ENCODE peak calls at places on chromosomes 11 and 22, in nine cellular contexts. K is NCI-H748 treated with DMSO at 0.1 percent for 48 hours; W is esophagus squamous epithelium; V is T follicular helper cell; U is stimulated activated CD4-positive, alpha-beta T cell treated with anti-CD3 and anti-CD28 coated beads, TNF-alpha, amount 100 ng/mL, for 48 hours; P is tibial artery; O is RPMI7951; H is ELR; E is EL. B is an unnamed sample.
A peak's percentile ranks its signal among the peaks of the same experiment; 100 is the strongest.

GRCh38 chr22:27603823-27604190 is 197.7 kb downstream of the MN1 start:
- DNase-seq in K (no peak), W (no peak), V (no peak), U (no peak), P (peak; percentile 62), O (peak; percentile 75), H (no peak), E (no peak), B (no peak)

GRCh38 chr22:39808087-39808486 is 85.5 kb downstream of the ENTHD1 start:
- DNase-seq in K (no peak), W (no peak), V (peak; percentile 6), U (peak; percentile 6), P (no peak), O (peak; percentile 14), H (peak; percentile 53), E (peak; percentile 32), B (no peak)

GRCh38 chr11:75582935-75583709 is 21.1 kb downstream of the SERPINH1 start:
- DNase-seq in K (peak; percentile 25), W (no peak), V (peak; percentile 12), U (peak; percentile 37), P (peak; percentile 59), O (peak; percentile 62), H (peak; percentile 76), E (peak; percentile 72), B (no peak)

GRCh38 chr11:104663190-104664140 is 234.8 kb downstream of the CASP12 start:
- DNase-seq in K (no peak), W (no peak), V (no peak), U (no peak), P (no peak), O (peak; percentile 12), H (peak; percentile 43), E (peak; percentile 25), B (no peak)

GRCh38 chr11:126686938-126687337 is 313.6 kb downstream of the KIRREL3 start:
- DNase-seq in K (no peak), W (no peak), V (no peak), U (no peak), P (no peak), O (no peak), H (no peak), E (no peak), B (no peak)

GRCh38 chr22:46450931-46451660 is 86.3 kb downstream of the CELSR1 start:
- DNase-seq in K (no peak), W (no peak), V (no peak), U (no peak), P (no peak), O (no peak), H (no peak), E (no peak), B (no peak)

GRCh38 chr11:45603930-45604682 is 61.3 kb downstream of the CHST1 start:
- DNase-seq in K (no peak), W (no peak), V (no peak), U (no peak), P (no peak), O (no peak), H (no peak), E (no peak), B (no peak)

GRCh38 chr11:69934861-69935494 is 115.8 kb upstream of the FGF3 start:
- DNase-seq in K (peak; percentile 8), W (no peak), V (no peak), U (no peak), P (no peak), O (peak; percentile 69), H (peak; percentile 36), E (peak; percentile 30), B (no peak)

GRCh38 chr11:108854366-108854765 is 189.5 kb downstream of the DDX10 start:
- DNase-seq in K (no peak), W (no peak), V (no peak), U (no peak), P (no peak), O (peak; percentile 16), H (no peak), E (no peak), B (no peak)

GRCh38 chr11:62069374-62069773 is 54.4 kb upstream of the INCENP start:
- DNase-seq in K (no peak), W (no peak), V (no peak), U (no peak), P (no peak), O (no peak), H (no peak), E (no peak), B (no peak)

GRCh38 chr11:110158317-110159200 is 65.4 kb downstream of the ZC3H12C start:
- DNase-seq in K (no peak), W (no peak), V (no peak), U (no peak), P (no peak), O (no peak), H (no peak), E (no peak), B (no peak)

GRCh38 chr11:9530020-9530628 is 43.3 kb upstream of the WEE1 start:
- DNase-seq in K (no peak), W (no peak), V (no peak), U (no peak), P (no peak), O (no peak), H (no peak), E (no peak), B (no peak)

GRCh38 chr22:41919357-41920224 is 4.7 kb upstream of the SHISA8 start:
- DNase-seq in K (no peak), W (no peak), V (no peak), U (no peak), P (no peak), O (peak; percentile 23), H (peak; percentile 45), E (peak; percentile 45), B (no peak)

GRCh38 chr11:95299078-95299611 is 68.1 kb upstream of the SESN3 start:
- DNase-seq in K (peak; percentile 47), W (no peak), V (no peak), U (no peak), P (no peak), O (peak; percentile 37), H (no peak), E (no peak), B (no peak)

GRCh38 chr11:130103296-130103814 is 33.7 kb downstream of the APLP2 start:
- DNase-seq in K (no peak), W (no peak), V (no peak), U (no peak), P (no peak), O (peak; percentile 99), H (peak; percentile 97), E (peak; percentile 98), B (no peak)

GRCh38 chr22:49257551-49257951 is 570.1 kb downstream of the BRD1 start:
- DNase-seq in K (no peak), W (no peak), V (no peak), U (no peak), P (peak; percentile 10), O (no peak), H (no peak), E (no peak), B (no peak)

GRCh38 chr11:8203980-8204379 is 35.2 kb upstream of the RIC3 start:
- DNase-seq in K (no peak), W (no peak), V (no peak), U (no peak), P (no peak), O (no peak), H (no peak), E (no peak), B (no peak)

GRCh38 chr22:36330127-36330526 is 57.6 kb downstream of the MYH9 start:
- DNase-seq in K (no peak), W (no peak), V (no peak), U (no peak), P (no peak), O (no peak), H (peak; percentile 47), E (no peak), B (no peak)

GRCh38 chr11:68950776-68951175 is 30.0 kb downstream of the MRGPRD start:
- DNase-seq in K (no peak), W (no peak), V (no peak), U (no peak), P (no peak), O (no peak), H (no peak), E (no peak), B (no peak)

GRCh38 chr11:110317516-110317932 is 21.1 kb upstream of the RDX start:
- DNase-seq in K (peak; percentile 95), W (no peak), V (no peak), U (no peak), P (no peak), O (peak; percentile 70), H (peak; percentile 31), E (no peak), B (no peak)

GRCh38 chr11:45143494-45143893 is 2.9 kb upstream of the PRDM11 start:
- DNase-seq in K (no peak), W (no peak), V (no peak), U (no peak), P (no peak), O (no peak), H (no peak), E (no peak), B (no peak)

GRCh38 chr11:18594999-18595749 is 4.4 kb upstream of the MISFA start:
- DNase-seq in K (no peak), W (no peak), V (no peak), U (no peak), P (no peak), O (no peak), H (peak; percentile 87), E (peak; percentile 85), B (no peak)

GRCh38 chr22:36386900-36387663 is 685 bp downstream of the MYH9 start:
- DNase-seq in K (no peak), W (no peak), V (no peak), U (no peak), P (peak; percentile 67), O (no peak), H (peak; percentile 63), E (peak; percentile 26), B (no peak)

GRCh38 chr11:128884703-128885338 is 6.3 kb upstream of the KCNJ5 start:
- DNase-seq in K (peak; percentile 43), W (no peak), V (peak; percentile 28), U (peak; percentile 51), P (peak; percentile 43), O (peak; percentile 54), H (peak; percentile 68), E (peak; percentile 56), B (no peak)

GRCh38 chr11:67507242-67507890 is 596 bp downstream of the CDK2AP2 start:
- DNase-seq in K (no peak), W (no peak), V (no peak), U (no peak), P (peak; percentile 34), O (peak; percentile 77), H (peak; percentile 82), E (peak; percentile 77), B (no peak)

GRCh38 chr11:9615031-9615451 is 41.6 kb downstream of the WEE1 start:
- DNase-seq in K (no peak), W (no peak), V (no peak), U (no peak), P (no peak), O (no peak), H (no peak), E (no peak), B (no peak)

GRCh38 chr11:88555018-88555828 is 217.7 kb upstream of the CTSC start:
- DNase-seq in K (no peak), W (no peak), V (no peak), U (no peak), P (peak; percentile 45), O (peak; percentile 97), H (peak; percentile 100), E (peak; percentile 99), B (no peak)

GRCh38 chr22:31308181-31308580 is 15.9 kb upstream of the PIK3IP1 start:
- DNase-seq in K (no peak), W (no peak), V (no peak), U (no peak), P (no peak), O (no peak), H (no peak), E (no peak), B (no peak)

GRCh38 chr11:40291304-40292100 is 1168.0 kb downstream of the LRRC4C start:
- DNase-seq in K (no peak), W (no peak), V (no peak), U (no peak), P (no peak), O (no peak), H (no peak), E (no peak), B (no peak)

GRCh38 chr11:61864814-61865775 is 26.2 kb downstream of the FADS3 start:
- DNase-seq in K (no peak), W (no peak), V (no peak), U (no peak), P (no peak), O (no peak), H (no peak), E (no peak), B (no peak)

B was measured in stimulated activated CD8-positive, alpha-beta memory T cell treated with anti-CD3 and anti-CD28 coated beads, Interleukin-2, amount 100 ng/mL, for 1 hour.